ENCODE peak calls at places on chromosomes 1 and 21, in eight cellular contexts. R is IMR-90, Q is fibroblast of lung, V is mesenchymal stem cell, Y is DND-41, G is H9, K is MM.1S, Z is trophoblast cell. O is an unnamed sample. For H3K27me3, the result is how much of the 10 kb centered on the place peaks cover.

GRCh38 chr1:66292944-66293343 is 241.0 kb upstream of the SGIP1 start:
- DNase-seq in R (no peak), Q (no peak), V (no peak), Y (no peak), G (no peak), K (no peak), Z (no peak), O (no peak)

GRCh38 chr1:19232526-19232851 is 18.8 kb downstream of the EMC1 start:
- DNase-seq in R (peak), Q (peak), V (peak), Y (no peak), G (no peak), K (no peak), Z (no peak), O (peak)

GRCh38 chr1:36706416-36706815 is 223.7 kb upstream of the CSF3R start:
- DNase-seq in R (no peak), Q (no peak), V (no peak), Y (no peak), G (no peak), K (no peak), Z (no peak), O (no peak)

GRCh38 chr1:246699095-246699735 is 25.0 kb upstream of the SCCPDH start:
- DNase-seq in R (peak), Q (peak), V (peak), Y (peak), G (peak), K (peak), Z (peak), O (peak)

GRCh38 chr1:204278973-204279372 is 65.2 kb upstream of the GOLT1A start:
- DNase-seq in R (no peak), Q (no peak), V (no peak), Y (no peak), G (no peak), K (no peak), Z (no peak), O (no peak)

GRCh38 chr1:93623875-93624274 is 57.8 kb downstream of the BCAR3 start:
- DNase-seq in R (peak), Q (peak), V (peak), Y (no peak), G (no peak), K (no peak), Z (peak), O (peak)

GRCh38 chr1:109895720-109896504 is 14.7 kb upstream of the CSF1 start:
- DNase-seq in R (peak), Q (peak), V (peak), Y (no peak), G (no peak), K (no peak), Z (no peak), O (peak)

GRCh38 chr1:59971464-59971911 is 44.9 kb upstream of the CYP2J2 start:
- DNase-seq in R (peak), Q (peak), V (peak), Y (peak), G (peak), K (peak), Z (peak), O (peak)

GRCh38 chr1:228748431-228748830 is 13.2 kb downstream of the RHOU start:
- DNase-seq in R (no peak), Q (no peak), V (peak), Y (no peak), G (no peak), K (no peak), Z (peak), O (no peak)

GRCh38 chr1:112508242-112509004 is at the start of gene WNT2B:
- DNase-seq in R (no peak), Q (no peak), V (no peak), Y (no peak), G (peak), K (peak), Z (no peak), O (peak)

GRCh38 chr1:201284636-201285035 is 1.3 kb downstream of the PKP1 start:
- DNase-seq in R (no peak), Q (no peak), V (no peak), Y (no peak), G (no peak), K (no peak), Z (no peak), O (no peak)

GRCh38 chr1:67687649-67688048 is 2.6 kb downstream of the GADD45A start:
- DNase-seq in R (peak), Q (peak), V (peak), Y (no peak), G (no peak), K (no peak), Z (no peak), O (peak)

GRCh38 chr1:72122099-72122893 is 160.0 kb downstream of the NEGR1 start:
- DNase-seq in R (no peak), Q (peak), V (peak), Y (no peak), G (no peak), K (no peak), Z (no peak), O (peak)

GRCh38 chr1:150576367-150576711 is 3.1 kb downstream of the MCL1 start:
- DNase-seq in R (no peak), Q (no peak), V (no peak), Y (no peak), G (no peak), K (no peak), Z (no peak), O (no peak)

GRCh38 chr1:24437631-24438396 is 22.2 kb downstream of the NIPAL3 start:
- DNase-seq in R (peak), Q (peak), V (no peak), Y (no peak), G (peak), K (no peak), Z (no peak), O (peak)

GRCh38 chr1:83901547-83902155 is 97.3 kb downstream of the TTLL7 start:
- DNase-seq in R (peak), Q (peak), V (peak), Y (no peak), G (no peak), K (no peak), Z (no peak), O (peak)

GRCh38 chr1:11335417-11336070 is 62.5 kb downstream of the UBIAD1 start:
- DNase-seq in R (no peak), Q (no peak), V (no peak), Y (no peak), G (no peak), K (no peak), Z (no peak), O (no peak)

GRCh38 chr1:196209983-196210382 is 398.3 kb downstream of the KCNT2 start:
- DNase-seq in R (no peak), Q (peak), V (peak), Y (no peak), G (no peak), K (no peak), Z (no peak), O (peak)

GRCh38 chr1:41493117-41493536 is 8.6 kb upstream of the EDN2 start:
- DNase-seq in R (peak), Q (peak), V (peak), Y (no peak), G (no peak), K (no peak), Z (no peak), O (peak)

GRCh38 chr1:208686592-208686991 is 442.4 kb upstream of the PLXNA2 start:
- DNase-seq in R (no peak), Q (no peak), V (no peak), Y (no peak), G (no peak), K (peak), Z (no peak), O (no peak)

GRCh38 chr21:37699024-37699770 is 217.1 kb downstream of the KCNJ6 start:
- DNase-seq in R (no peak), Q (no peak), V (no peak), Y (no peak), G (no peak), K (no peak), Z (no peak), O (no peak)

GRCh38 chr1:224300346-224300745 is 29.6 kb downstream of the NVL start:
- DNase-seq in R (peak), Q (peak), V (peak), Y (no peak), G (no peak), K (no peak), Z (peak), O (peak)

GRCh38 chr1:85465099-85465790 is at the start of gene DDAH1:
- DNase-seq in R (peak), Q (peak), V (peak), Y (no peak), G (peak), K (peak), Z (peak), O (peak)

GRCh38 chr1:186790101-186790500 is 38.6 kb upstream of the PLA2G4A start:
- DNase-seq in R (peak), Q (no peak), V (no peak), Y (no peak), G (no peak), K (no peak), Z (no peak), O (peak)

GRCh38 chr1:161962094-161962887 is 61.4 kb downstream of the OLFML2B start:
- DNase-seq in R (peak), Q (peak), V (peak), Y (no peak), G (no peak), K (peak), Z (no peak), O (peak)

GRCh38 chr1:41537788-41538351 is 53.4 kb upstream of the EDN2 start:
- DNase-seq in R (peak), Q (peak), V (peak), Y (no peak), G (no peak), K (no peak), Z (no peak), O (peak)

GRCh38 chr1:209134001-209134400 is 449.5 kb upstream of the CAMK1G start:
- DNase-seq in R (no peak), Q (no peak), V (no peak), Y (no peak), G (no peak), K (peak), Z (no peak), O (no peak)

GRCh38 chr1:244273845-244274619 is 177.7 kb downstream of the ADSS2 start:
- DNase-seq in R (peak), Q (peak), V (peak), Y (peak), G (no peak), K (no peak), Z (peak), O (peak)

GRCh38 chr1:55898191-55898590 is 681.2 kb downstream of the PLPP3 start:
- DNase-seq in R (peak), Q (peak), V (peak), Y (no peak), G (no peak), K (no peak), Z (no peak), O (peak)

GRCh38 chr21:43956019-43956666 is 56.0 kb upstream of the TRAPPC10 start:
- DNase-seq in R (no peak), Q (no peak), V (no peak), Y (no peak), G (no peak), K (no peak), Z (no peak), O (no peak)
- H3K27me3 ChIP-seq in R (under half), Q (under half), V (under half), Y (under half), G (under half), K (under half), Z (under half), O (under half)

DNA sequence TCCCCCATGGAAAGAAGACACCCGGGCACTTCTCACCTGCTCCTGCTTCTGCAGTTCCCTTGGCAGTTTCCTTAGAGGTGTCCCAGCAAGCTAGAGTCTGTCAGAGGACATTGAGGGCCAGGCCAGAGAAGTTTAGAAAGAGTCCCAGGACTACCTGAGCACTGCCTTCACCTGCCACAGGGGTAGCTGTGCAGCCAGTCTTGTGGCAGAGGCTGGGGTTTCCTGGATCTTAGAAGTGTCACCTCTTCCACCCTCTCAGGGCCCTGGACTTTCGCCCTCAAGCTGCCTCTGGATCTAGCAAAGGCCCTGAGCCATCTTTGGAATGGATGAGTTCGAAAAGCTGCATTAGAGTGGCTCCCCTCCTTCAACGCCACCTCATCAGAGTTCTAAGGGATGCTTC is 34.9 kb upstream of the BTG2 start:
- DNase-seq in R (no peak), Q (no peak), V (no peak), Y (no peak), G (no peak), K (peak), Z (no peak), O (no peak)
- H2AFZ ChIP-seq in R (peak), Q (no peak), V (no peak), Y (no peak), G (no peak), K (peak), Z (peak), O (no peak)

DNA sequence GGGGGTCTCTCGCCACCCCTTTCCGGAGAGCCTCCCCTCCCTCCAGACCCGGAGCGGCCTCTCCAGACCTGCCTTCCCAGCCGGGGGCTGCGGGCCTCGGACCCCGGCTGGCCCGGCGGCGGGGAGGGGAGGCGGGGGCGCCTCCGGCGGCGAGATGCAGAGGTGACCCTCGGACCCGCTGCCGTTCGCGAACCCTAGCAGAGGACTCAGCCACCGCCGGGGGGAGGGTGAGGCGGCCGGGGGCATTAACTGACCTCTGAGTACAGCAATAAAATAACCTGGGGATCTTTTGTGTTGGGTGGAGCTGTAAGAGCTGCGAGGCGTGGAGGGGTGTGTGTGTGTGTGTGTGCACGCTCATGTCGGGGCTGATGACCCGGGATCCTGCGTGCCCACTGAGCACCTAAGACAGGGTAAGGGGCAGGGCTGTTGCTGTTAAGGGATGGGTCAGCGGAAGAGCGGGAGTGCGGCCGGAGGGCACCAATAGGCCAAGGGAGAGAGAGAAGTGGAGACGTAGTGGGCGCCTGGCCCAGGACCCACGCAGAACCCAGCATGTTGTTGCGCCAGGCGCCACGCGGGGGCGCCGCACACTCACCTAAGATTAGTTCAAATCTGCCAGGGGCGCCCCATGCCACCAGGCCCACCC is 6.3 kb downstream of the HAPLN2 start:
- DNase-seq in R (peak), Q (peak), V (peak), Y (peak), G (no peak), K (peak), Z (peak), O (peak)
- H3K27me3 ChIP-seq in R (half or more), Q (half or more), V (half or more), Y (under half), G (under half), K (half or more), Z (under half), O (half or more)

GRCh38 chr1:89719502-89720306 is 86.8 kb downstream of the LRRC8C start:
- DNase-seq in R (peak), Q (peak), V (peak), Y (no peak), G (no peak), K (peak), Z (no peak), O (peak)
- H2AFZ ChIP-seq in R (no peak), Q (no peak), V (no peak), Y (no peak), G (no peak), K (peak), Z (no peak), O (peak)

DNA sequence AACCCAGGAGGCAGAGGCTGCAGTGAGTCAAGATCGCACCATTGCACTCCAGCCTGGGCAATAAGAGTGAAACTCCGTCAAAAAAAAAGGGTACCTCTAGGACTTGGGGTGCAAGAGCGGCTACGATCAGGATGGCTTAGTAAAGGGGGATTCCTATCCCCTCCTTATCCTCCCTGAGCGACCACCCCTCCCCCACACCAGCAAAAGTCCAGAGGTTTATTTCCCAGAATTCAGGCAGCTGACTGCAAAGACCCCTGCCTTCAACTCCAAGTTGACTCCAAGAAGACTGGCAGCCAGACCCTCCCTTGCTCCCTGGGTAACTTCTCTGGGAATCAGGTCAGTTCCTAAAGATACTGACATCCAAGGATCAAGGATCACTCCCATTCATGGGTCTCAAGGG is 12.4 kb upstream of the PRDM16 start:
- DNase-seq in R (no peak), Q (no peak), V (no peak), Y (no peak), G (peak), K (no peak), Z (no peak), O (no peak)
- H3K27me3 ChIP-seq in R (under half), Q (under half), V (under half), Y (under half), G (under half), K (half or more), Z (under half), O (under half)